ENCODE peak calls at places on chromosome 12, in seven cellular contexts. U is sigmoid colon, I is stomach, O is K562, K is GM12878, F is upper lobe of left lung, D is transverse colon. S is an unnamed sample.

GRCh38 chr12:130139971-130140547 is 22.2 kb upstream of the FZD10 start:
- DNase-seq in U (no peak), I (no peak), O (no peak), K (no peak), F (no peak), D (no peak), S (no peak)

GRCh38 chr12:124609041-124609984 is 41.9 kb upstream of the NCOR2 start:
- DNase-seq in U (peak), I (peak), O (peak), K (peak), F (peak), D (peak), S (no peak)

GRCh38 chr12:6662602-6662905 is 365 bp downstream of the ING4 start:
- DNase-seq in U (no peak), I (no peak), O (peak), K (no peak), F (no peak), D (no peak), S (no peak)

GRCh38 chr12:26298785-26299621 is 103.6 kb downstream of the SSPN start:
- DNase-seq in U (peak), I (no peak), O (peak), K (peak), F (no peak), D (no peak), S (no peak)

GRCh38 chr12:90858261-90858660 is 96.7 kb downstream of the CCER1 start:
- DNase-seq in U (no peak), I (peak), O (no peak), K (no peak), F (no peak), D (peak), S (no peak)

GRCh38 chr12:82740129-82741000 is 53.7 kb downstream of the TMTC2 start:
- DNase-seq in U (no peak), I (no peak), O (no peak), K (no peak), F (no peak), D (no peak), S (no peak)

GRCh38 chr12:82440885-82441284 is 82.6 kb downstream of the METTL25 start:
- DNase-seq in U (no peak), I (no peak), O (no peak), K (no peak), F (no peak), D (no peak), S (no peak)

GRCh38 chr12:113273053-113273725 is 51.9 kb downstream of the TPCN1 start:
- DNase-seq in U (no peak), I (no peak), O (no peak), K (no peak), F (no peak), D (no peak), S (no peak)

GRCh38 chr12:132506730-132507538 is 17.0 kb downstream of the FBRSL1 start:
- DNase-seq in U (peak), I (peak), O (peak), K (no peak), F (peak), D (peak), S (peak)

GRCh38 chr12:34244608-34245007 is 222.3 kb downstream of the ALG10 start:
- DNase-seq in U (no peak), I (no peak), O (no peak), K (no peak), F (no peak), D (no peak), S (no peak)

GRCh38 chr12:97943359-97943758 is 480.8 kb downstream of the RMST start:
- DNase-seq in U (no peak), I (no peak), O (no peak), K (no peak), F (no peak), D (no peak), S (no peak)

GRCh38 chr12:32211769-32212156 is 105.1 kb downstream of the BICD1 start:
- DNase-seq in U (no peak), I (no peak), O (no peak), K (no peak), F (no peak), D (no peak), S (no peak)

GRCh38 chr12:104226672-104227071 is 11.1 kb downstream of the TXNRD1 start:
- DNase-seq in U (no peak), I (no peak), O (no peak), K (no peak), F (no peak), D (no peak), S (no peak)

GRCh38 chr12:103903979-103904378 is 26.2 kb upstream of the HSP90B1 start:
- DNase-seq in U (no peak), I (no peak), O (no peak), K (no peak), F (no peak), D (no peak), S (peak)

GRCh38 chr12:2494490-2495192 is 300.1 kb upstream of the FKBP4 start:
- DNase-seq in U (peak), I (no peak), O (no peak), K (no peak), F (no peak), D (peak), S (no peak)

GRCh38 chr12:111766608-111767361 is at the start of gene ALDH2:
- DNase-seq in U (peak), I (peak), O (peak), K (no peak), F (peak), D (peak), S (no peak)

GRCh38 chr12:104568881-104569280 is 112.1 kb downstream of the CHST11 start:
- DNase-seq in U (no peak), I (no peak), O (no peak), K (no peak), F (no peak), D (no peak), S (no peak)

GRCh38 chr12:94516985-94517384 is 57.3 kb upstream of the CEP83 start:
- DNase-seq in U (no peak), I (no peak), O (no peak), K (no peak), F (no peak), D (no peak), S (no peak)

GRCh38 chr12:113432976-113433375 is 10.8 kb downstream of the SDSL start:
- DNase-seq in U (no peak), I (no peak), O (no peak), K (no peak), F (no peak), D (no peak), S (no peak)

GRCh38 chr12:53201639-53202038 is 5.4 kb downstream of the ITGB7 start:
- DNase-seq in U (no peak), I (no peak), O (no peak), K (no peak), F (no peak), D (no peak), S (no peak)

GRCh38 chr12:50296554-50296953 is 13.2 kb upstream of the LIMA1 start:
- DNase-seq in U (no peak), I (no peak), O (no peak), K (no peak), F (no peak), D (no peak), S (peak)

GRCh38 chr12:50297996-50298395 is 14.7 kb upstream of the LIMA1 start:
- DNase-seq in U (no peak), I (no peak), O (no peak), K (no peak), F (no peak), D (no peak), S (peak)

GRCh38 chr12:50302686-50303085 is 19.4 kb upstream of the LIMA1 start:
- DNase-seq in U (no peak), I (no peak), O (no peak), K (no peak), F (no peak), D (no peak), S (no peak)

GRCh38 chr12:50291377-50291776 is 8.1 kb upstream of the LIMA1 start:
- DNase-seq in U (no peak), I (no peak), O (no peak), K (no peak), F (no peak), D (no peak), S (no peak)

GRCh38 chr12:50297027-50297426 is 13.7 kb upstream of the LIMA1 start:
- DNase-seq in U (no peak), I (no peak), O (no peak), K (no peak), F (no peak), D (no peak), S (no peak)
- H3K27ac ChIP-seq in U (no peak), I (no peak), O (no peak), K (no peak), F (no peak), D (peak), S (no peak)

DNA sequence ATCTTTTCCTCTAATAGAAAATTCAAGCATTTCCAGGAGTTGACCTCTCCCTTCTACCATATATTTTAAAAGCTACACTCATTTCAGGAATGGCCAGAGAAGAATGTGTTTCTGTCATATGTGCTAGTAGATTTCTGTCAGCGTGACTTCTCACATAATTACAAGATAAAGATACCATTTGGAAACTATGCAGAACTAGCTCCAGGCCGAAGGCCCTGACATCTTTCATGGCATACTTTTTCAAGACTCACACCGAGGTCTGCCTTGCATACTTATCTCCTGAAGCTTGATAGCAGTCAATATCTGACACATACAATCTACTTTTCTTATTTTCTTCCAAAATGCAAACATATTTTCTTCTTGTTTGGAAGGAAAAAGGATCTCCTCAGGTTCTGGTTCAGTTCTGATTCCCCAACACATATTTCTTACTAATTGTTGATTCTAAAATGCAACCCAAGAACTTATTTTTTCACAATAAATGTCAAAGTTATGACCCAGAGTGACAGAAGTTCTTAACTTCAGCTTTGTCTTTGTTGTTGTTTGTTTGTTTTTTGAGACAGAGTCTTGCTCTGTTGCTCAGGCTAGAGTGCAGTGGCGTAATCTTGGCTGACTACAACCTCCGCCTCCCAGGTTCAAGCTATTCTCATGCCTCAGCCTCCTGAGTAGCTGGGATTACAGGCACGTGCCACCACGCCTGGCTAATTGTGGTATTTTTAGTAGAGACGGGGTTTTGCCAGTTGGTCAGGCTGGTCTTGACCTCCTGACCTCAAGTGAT is 99.5 kb downstream of the NTN4 start:
- DNase-seq in U (no peak), I (no peak), O (no peak), K (no peak), F (no peak), D (no peak), S (no peak)
- TF ChIP-seq POLR2AphosphoS5 in U (no peak), I (no peak), O (no peak), K (no peak), F (no peak), D (no peak), S (no peak)

GRCh38 chr12:27575099-27575779 is 51.2 kb downstream of the PPFIBP1 start:
- DNase-seq in U (no peak), I (no peak), O (no peak), K (no peak), F (no peak), D (no peak), S (no peak)

GRCh38 chr12:27578689-27579372 is 54.8 kb downstream of the PPFIBP1 start:
- DNase-seq in U (no peak), I (no peak), O (no peak), K (no peak), F (no peak), D (no peak), S (no peak)

GRCh38 chr12:27575780-27576154 is 51.8 kb downstream of the PPFIBP1 start:
- DNase-seq in U (no peak), I (no peak), O (no peak), K (no peak), F (no peak), D (no peak), S (no peak)

GRCh38 chr12:27577688-27578087 is 53.7 kb downstream of the PPFIBP1 start:
- DNase-seq in U (no peak), I (no peak), O (no peak), K (no peak), F (no peak), D (no peak), S (no peak)

GRCh38 chr12:27576667-27577347 is 52.8 kb downstream of the PPFIBP1 start:
- DNase-seq in U (no peak), I (no peak), O (no peak), K (no peak), F (no peak), D (no peak), S (no peak)
- TF ChIP-seq EP300 in U (no peak), I (no peak), O (no peak), K (no peak), F (no peak), D (no peak), S (no peak)

GRCh38 chr12:70644836-70645235 is 7.6 kb upstream of the PTPRB start:
- DNase-seq in U (no peak), I (no peak), O (no peak), K (no peak), F (no peak), D (no peak), S (no peak)
- H3K27ac ChIP-seq in U (no peak), I (no peak), O (peak), K (no peak), F (no peak), D (no peak), S (no peak)

DNA sequence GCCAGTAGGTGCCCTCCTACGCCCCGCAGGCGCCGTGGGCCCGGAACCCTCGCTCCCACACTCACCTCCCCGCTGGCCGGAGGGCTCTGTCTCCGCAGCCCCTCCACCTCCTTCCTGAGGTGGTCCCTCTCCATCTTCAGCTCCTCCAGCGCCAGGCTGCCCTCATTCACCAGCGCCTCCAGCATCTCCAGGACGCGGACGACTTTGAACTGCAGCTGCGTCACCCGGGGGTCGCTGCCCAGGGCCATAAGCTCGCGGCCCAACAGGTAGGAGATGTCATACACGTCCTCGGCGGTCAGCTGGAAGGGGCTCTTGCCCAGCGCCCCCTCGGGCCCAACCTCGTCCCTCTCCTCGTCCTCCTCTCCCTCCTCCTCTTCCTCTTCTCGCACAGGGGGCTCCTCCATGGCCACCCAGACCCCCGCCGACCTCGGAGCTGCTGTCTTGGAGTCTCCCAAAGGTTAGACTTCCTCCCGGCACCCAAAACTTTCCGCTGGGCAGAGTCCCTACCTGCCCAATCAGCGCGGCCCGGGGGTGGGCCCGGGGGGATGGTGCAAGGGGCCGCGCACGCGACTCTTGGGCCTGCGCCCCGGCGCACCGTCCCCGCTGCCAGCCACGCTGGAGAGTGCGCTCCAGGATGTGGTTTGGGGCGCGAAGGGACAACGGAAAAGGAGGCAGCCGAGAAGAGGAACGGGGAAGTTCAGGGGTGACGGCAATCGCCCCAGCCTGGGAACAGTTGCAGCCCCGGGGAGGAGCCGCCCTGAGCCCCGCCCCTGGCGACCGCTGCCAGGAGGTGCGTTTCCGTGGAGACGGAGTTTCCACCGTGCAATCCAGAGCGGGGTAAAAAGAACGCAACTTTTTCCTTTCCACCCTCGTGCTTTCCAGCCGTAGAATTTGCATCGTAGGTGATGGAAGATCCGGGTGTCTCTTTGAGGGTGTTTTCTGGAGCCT is at the start of gene RILPL2:
- DNase-seq in U (peak), I (peak), O (peak), K (peak), F (peak), D (peak), S (peak)
- TF ChIP-seq POLR2AphosphoS5 in U (peak), I (peak), O (peak), K (peak), F (peak), D (peak), S (peak)

DNA sequence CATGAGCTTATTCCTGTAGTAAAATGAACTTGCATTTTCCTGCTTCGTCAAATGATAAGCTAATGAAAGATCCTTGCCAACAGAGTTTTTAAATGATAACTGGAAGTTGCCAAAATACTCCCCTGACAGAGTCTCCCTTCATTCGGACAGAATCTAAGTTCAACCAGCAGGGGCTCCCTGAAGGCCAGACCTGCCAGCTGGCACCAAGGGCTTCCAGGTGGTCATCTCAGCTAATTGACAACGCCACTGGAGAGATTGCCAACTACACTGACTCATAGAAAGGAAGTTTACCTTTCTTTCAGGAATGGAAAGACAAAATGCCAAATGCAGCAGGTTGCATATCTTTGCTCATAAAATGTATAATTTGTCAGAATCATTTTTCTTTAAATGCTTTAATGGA is 462.8 kb downstream of the GXYLT1 start:
- DNase-seq in U (no peak), I (no peak), O (no peak), K (no peak), F (no peak), D (no peak), S (no peak)
- TF ChIP-seq EP300 in U (no peak), I (no peak), O (no peak), K (no peak), F (no peak), D (no peak), S (no peak)

S was measured in esophagus muscularis mucosa.